ENCODE peak calls at places on chromosomes 5 and 9, in seven cellular contexts. D is testis, C is tibial artery, S is neuronal stem cell, I is OCI-LY7, E is BE2C, X is HAP-1. K is an unnamed sample. For H3K36me3 and H3K9me3, the result is how much of the 10 kb centered on the place peaks cover.

GRCh38 chr9:94627287-94627686 is 12.0 kb downstream of the FBP1 start:
- DNase-seq in D (no peak), C (no peak), S (no peak), I (no peak), E (no peak), X (no peak), K (no peak)

GRCh38 chr5:164191240-164191639 is 685.8 kb downstream of the MAT2B start:
- DNase-seq in D (peak), C (no peak), S (no peak), I (no peak), E (no peak), X (no peak), K (no peak)

GRCh38 chr5:75236322-75237316 is at the start of gene ANKRD31:
- DNase-seq in D (peak), C (peak), S (peak), I (peak), E (peak), X (peak), K (peak)

GRCh38 chr9:104608336-104608735 is 2.9 kb upstream of the OR13C2 start:
- DNase-seq in D (no peak), C (no peak), S (no peak), I (peak), E (no peak), X (no peak), K (no peak)

GRCh38 chr9:22588918-22589317 is 142.3 kb downstream of the DMRTA1 start:
- DNase-seq in D (no peak), C (no peak), S (no peak), I (no peak), E (no peak), X (no peak), K (no peak)

GRCh38 chr9:80842383-80842782 is 847.0 kb downstream of the TLE1 start:
- DNase-seq in D (no peak), C (no peak), S (no peak), I (no peak), E (no peak), X (no peak), K (no peak)

GRCh38 chr9:119963798-119964372 is 594.6 kb upstream of the BRINP1 start:
- DNase-seq in D (no peak), C (no peak), S (peak), I (no peak), E (no peak), X (no peak), K (no peak)

GRCh38 chr5:55226027-55226933 is 835 bp downstream of the MCIDAS start:
- DNase-seq in D (peak), C (no peak), S (peak), I (peak), E (peak), X (peak), K (peak)

GRCh38 chr5:176806137-176806536 is 4.2 kb upstream of the UNC5A start:
- DNase-seq in D (no peak), C (no peak), S (no peak), I (no peak), E (no peak), X (no peak), K (peak)

GRCh38 chr9:4840018-4840417 is 47.3 kb downstream of the RCL1 start:
- DNase-seq in D (no peak), C (no peak), S (no peak), I (no peak), E (no peak), X (no peak), K (no peak)

GRCh38 chr9:4844031-4844430 is 51.3 kb downstream of the RCL1 start:
- DNase-seq in D (no peak), C (no peak), S (no peak), I (no peak), E (no peak), X (no peak), K (no peak)

GRCh38 chr9:4842213-4842612 is 49.5 kb downstream of the RCL1 start:
- DNase-seq in D (no peak), C (no peak), S (no peak), I (peak), E (no peak), X (no peak), K (no peak)

GRCh38 chr9:4842734-4843133 is 50.0 kb downstream of the RCL1 start:
- DNase-seq in D (no peak), C (no peak), S (no peak), I (no peak), E (no peak), X (no peak), K (no peak)

GRCh38 chr9:4844439-4844838 is 51.7 kb downstream of the RCL1 start:
- DNase-seq in D (no peak), C (no peak), S (no peak), I (no peak), E (no peak), X (no peak), K (no peak)
- H3K36me3 ChIP-seq in D (under half), C (under half), S (under half), I (half or more), E (under half), X (half or more), K (under half)

DNA sequence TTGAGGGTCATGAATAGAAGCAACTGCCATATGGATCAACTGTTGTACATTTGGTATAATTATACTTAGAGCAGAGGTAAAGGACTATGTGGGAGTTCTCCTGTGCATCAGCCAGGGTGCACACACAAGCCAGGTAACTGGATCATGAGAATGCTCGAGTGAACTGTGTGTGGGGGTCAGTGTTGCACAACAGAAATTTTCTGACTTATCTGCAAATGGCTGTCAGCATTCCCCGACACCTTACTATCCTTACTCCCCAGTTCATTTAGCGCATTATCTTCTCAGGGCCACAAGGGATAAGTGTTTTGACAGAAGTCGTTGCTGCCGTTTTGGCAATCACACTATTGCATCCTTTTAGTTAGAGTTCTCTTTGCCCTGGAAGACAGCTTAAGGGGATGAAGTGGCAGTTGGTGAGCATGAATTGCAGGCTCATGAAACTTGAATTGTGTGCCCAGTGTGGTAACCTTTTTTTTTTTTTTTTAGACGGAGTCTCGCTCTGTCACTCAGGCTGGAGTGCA is 1.7 kb downstream of the CANX start:
- DNase-seq in D (no peak), C (no peak), S (no peak), I (peak), E (no peak), X (no peak), K (no peak)
- H3K4me3 ChIP-seq in D (no peak), C (peak), S (no peak), I (peak), E (peak), X (peak), K (peak)

GRCh38 chr5:42785756-42786155 is 25.9 kb downstream of the SELENOP start:
- DNase-seq in D (no peak), C (no peak), S (no peak), I (no peak), E (no peak), X (no peak), K (no peak)
- H3K9me3 ChIP-seq in D (under half), C (under half), S (under half), I (under half), E (under half), X (under half), K (under half)

GRCh38 chr5:158170534-158170933 is 311.6 kb upstream of the CLINT1 start:
- DNase-seq in D (no peak), C (no peak), S (no peak), I (peak), E (no peak), X (no peak), K (no peak)
- H3K36me3 ChIP-seq in D (under half), C (under half), S (under half), I (under half), E (under half), X (under half), K (under half)

DNA sequence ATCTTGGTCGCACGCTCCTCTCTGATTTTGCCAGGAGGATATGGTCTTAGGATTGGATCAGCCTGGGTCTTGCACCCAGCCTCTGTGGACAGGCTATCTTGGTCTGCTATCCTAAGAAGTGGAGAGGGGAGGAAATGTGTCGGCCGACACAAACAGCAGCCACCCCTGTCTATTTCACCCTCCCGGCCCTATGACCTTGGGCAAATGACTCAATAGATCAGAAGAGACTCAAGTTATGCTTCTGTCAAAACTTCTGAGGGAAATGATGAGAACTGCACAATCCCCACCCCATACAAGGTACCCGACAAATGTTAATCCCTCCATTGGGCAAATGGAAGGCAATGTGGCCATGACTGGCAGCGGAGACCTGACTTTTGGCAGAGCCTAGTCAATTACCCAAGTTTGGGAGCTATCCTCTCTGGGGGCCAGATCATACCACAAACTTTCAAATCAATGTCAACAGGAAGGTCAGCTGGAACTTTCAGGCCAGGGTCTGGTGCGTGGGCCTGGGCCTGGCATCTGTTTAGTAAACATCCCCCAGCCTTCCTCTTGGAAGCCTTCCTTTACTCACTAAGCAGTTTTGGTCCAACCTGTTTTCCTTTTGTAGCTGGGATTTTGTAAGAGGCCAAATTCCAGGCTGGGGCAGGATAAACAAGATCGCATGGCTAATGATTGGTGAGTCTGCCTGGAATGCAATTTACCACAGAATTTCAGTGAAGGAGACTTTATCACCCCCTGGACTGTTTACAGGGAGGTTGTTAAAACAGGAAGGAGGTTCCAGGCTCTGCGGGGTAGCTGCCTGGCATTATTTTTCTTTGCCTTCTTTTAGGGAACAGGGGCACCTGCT is 64.2 kb upstream of the CPEB4 start:
- DNase-seq in D (no peak), C (peak), S (peak), I (no peak), E (no peak), X (no peak), K (no peak)
- H3K4me3 ChIP-seq in D (no peak), C (no peak), S (no peak), I (peak), E (no peak), X (no peak), K (no peak)

GRCh38 chr5:171317225-171317624 is 8.2 kb downstream of the TLX3 start:
- DNase-seq in D (no peak), C (peak), S (no peak), I (no peak), E (no peak), X (no peak), K (no peak)
- H3K9me3 ChIP-seq in D (under half), C (under half), S (under half), I (under half), E (under half), X (under half), K (under half)

GRCh38 chr5:172050070-172050469 is 43.6 kb upstream of the FBXW11 start:
- DNase-seq in D (no peak), C (no peak), S (no peak), I (no peak), E (no peak), X (no peak), K (no peak)
- H3K36me3 ChIP-seq in D (under half), C (under half), S (under half), I (under half), E (under half), X (under half), K (half or more)

GRCh38 chr9:8732367-8733075 is 932.9 kb upstream of the DMAC1 start:
- DNase-seq in D (no peak), C (no peak), S (no peak), I (no peak), E (no peak), X (no peak), K (no peak)
- H3K4me3 ChIP-seq in D (no peak), C (no peak), S (no peak), I (no peak), E (no peak), X (no peak), K (no peak)

K was measured in DND-41.